ENCODE peak calls at places on chromosome 4, in four cellular contexts. E is NCI-H1048, L is progenitor cell of endocrine pancreas, J is neuronal stem cell. Y is an unnamed sample.

GRCh38 chr4:85127653-85128052 is 161.2 kb upstream of the WDFY3 start:
- DNase-seq in E (no peak), L (no peak), J (peak), Y (peak)

GRCh38 chr4:75745192-75745591 is 20.8 kb downstream of the USO1 start:
- DNase-seq in E (no peak), L (no peak), J (no peak), Y (no peak)

GRCh38 chr4:78525559-78525958 is 26.0 kb upstream of the ANXA3 start:
- DNase-seq in E (no peak), L (no peak), J (no peak), Y (no peak)

GRCh38 chr4:81715335-81715734 is 243.6 kb upstream of the RASGEF1B start:
- DNase-seq in E (no peak), L (no peak), J (peak), Y (peak)

GRCh38 chr4:162770761-162771490 is 395.8 kb downstream of the NAF1 start:
- DNase-seq in E (no peak), L (no peak), J (no peak), Y (no peak)

GRCh38 chr4:106080376-106080775 is 185.1 kb downstream of the NPNT start:
- DNase-seq in E (no peak), L (no peak), J (no peak), Y (no peak)

GRCh38 chr4:1797298-1797860 is 4.3 kb downstream of the FGFR3 start:
- DNase-seq in E (no peak), L (no peak), J (no peak), Y (no peak)

GRCh38 chr4:13201241-13201640 is 282.9 kb downstream of the RAB28 start:
- DNase-seq in E (no peak), L (no peak), J (no peak), Y (no peak)

GRCh38 chr4:119872344-119873031 is 194.2 kb downstream of the MAD2L1 start:
- DNase-seq in E (no peak), L (no peak), J (no peak), Y (no peak)

GRCh38 chr4:142402925-142403324 is 443.2 kb downstream of the INPP4B start:
- DNase-seq in E (no peak), L (no peak), J (no peak), Y (no peak)

GRCh38 chr4:8847764-8848163 is 23.9 kb downstream of the HMX1 start:
- DNase-seq in E (no peak), L (no peak), J (no peak), Y (peak)

GRCh38 chr4:152063301-152064235 is 302.8 kb upstream of the GATB start:
- DNase-seq in E (no peak), L (no peak), J (no peak), Y (no peak)

GRCh38 chr4:123832173-123833026 is 435.8 kb downstream of the SPRY1 start:
- DNase-seq in E (no peak), L (no peak), J (no peak), Y (peak)

GRCh38 chr4:6392407-6392806 is 80.0 kb downstream of the PPP2R2C start:
- DNase-seq in E (no peak), L (no peak), J (no peak), Y (no peak)

GRCh38 chr4:5019274-5019673 is at the start of gene CYTL1:
- DNase-seq in E (no peak), L (no peak), J (no peak), Y (peak)

GRCh38 chr4:172680701-172681100 is 487.9 kb upstream of the GALNT7 start:
- DNase-seq in E (no peak), L (no peak), J (no peak), Y (no peak)

GRCh38 chr4:111494971-111495370 is 650.3 kb upstream of the FAM241A start:
- DNase-seq in E (no peak), L (no peak), J (no peak), Y (no peak)

GRCh38 chr4:153186046-153186728 is 18.1 kb upstream of the TRIM2 start:
- DNase-seq in E (no peak), L (no peak), J (no peak), Y (no peak)

GRCh38 chr4:3075652-3075981 is 1.1 kb downstream of the HTT start:
- DNase-seq in E (no peak), L (no peak), J (peak), Y (no peak)

GRCh38 chr4:85491527-85491926 is 16.6 kb downstream of the ARHGAP24 start:
- DNase-seq in E (no peak), L (no peak), J (no peak), Y (peak)

GRCh38 chr4:1363540-1363939 is 16.5 kb downstream of the UVSSA start:
- DNase-seq in E (no peak), L (no peak), J (no peak), Y (no peak)